ENCODE peak calls at places on chromosome 17, in nine cellular contexts. N is tibial artery; P is foreskin keratinocyte; W is psoas muscle; M is CD4-positive, CD25-positive, alpha-beta regulatory T cell; K is iPS DF 6.9; A is SJSA1; C is tibial nerve; H is ovary. R is an unnamed sample.

GRCh38 chr17:30831257-30831656 is 509 bp upstream of the ATAD5 start:
- DNase-seq in M (no peak), K (no peak), A (peak; percentile 7), N (no peak), P (no peak), H (no peak), C (no peak), W (no peak), R (no peak)

GRCh38 chr17:9544221-9544620 is 31.4 kb downstream of the STX8 start:
- DNase-seq in W (no peak), K (no peak), M (no peak), A (no peak), P (no peak), C (no peak), H (no peak), N (no peak), R (no peak)

GRCh38 chr17:75614556-75615270 is 18.5 kb upstream of the SMIM5 start:
- DNase-seq in H (no peak), C (no peak), W (no peak), A (no peak), K (no peak), P (no peak), N (no peak), M (no peak), R (no peak)

GRCh38 chr17:15388356-15389046 is 47.1 kb upstream of the TEKT3 start:
- DNase-seq in A (no peak), P (no peak), N (no peak), H (no peak), M (no peak), C (no peak), K (no peak), W (peak; percentile 69), R (no peak)

GRCh38 chr17:50986989-50987660 is 121.0 kb upstream of the TOB1 start:
- DNase-seq in C (no peak), P (no peak), A (no peak), K (no peak), M (no peak), N (no peak), W (no peak), H (no peak), R (no peak)

GRCh38 chr17:17498606-17499301 is 2.6 kb upstream of the RASD1 start:
- DNase-seq in N (no peak), A (no peak), H (peak; percentile 28), C (no peak), W (peak; percentile 43), K (no peak), P (no peak), M (no peak), R (no peak)

GRCh38 chr17:77869665-77870132 is 88.8 kb upstream of the TNRC6C start:
- DNase-seq in N (no peak), A (no peak), H (no peak), W (peak; percentile 63), P (no peak), C (no peak), K (no peak), M (no peak), R (no peak)

GRCh38 chr17:32504166-32504990 is 17.6 kb downstream of the CDK5R1 start:
- DNase-seq in P (no peak), N (no peak), C (no peak), H (no peak), M (no peak), A (peak; percentile 78), W (no peak), K (no peak), R (no peak)

GRCh38 chr17:51445934-51446333 is 185.6 kb downstream of the UTP18 start:
- DNase-seq in N (no peak), C (no peak), M (no peak), W (no peak), H (no peak), P (no peak), A (no peak), K (no peak), R (no peak)

GRCh38 chr17:17028059-17028877 is 14.0 kb upstream of the MPRIP start:
- DNase-seq in K (no peak), H (peak; percentile 37), C (peak; percentile 81), A (peak; percentile 91), W (peak; percentile 81), N (no peak), M (no peak), P (peak; percentile 89), R (no peak)

GRCh38 chr17:27496501-27496943 is 40.3 kb downstream of the KSR1 start:
- DNase-seq in A (no peak), W (no peak), M (no peak), P (no peak), K (no peak), H (no peak), C (no peak), N (no peak), R (no peak)

GRCh38 chr17:63120406-63120805 is 154.4 kb downstream of the TANC2 start:
- DNase-seq in M (no peak), A (no peak), W (no peak), C (no peak), N (no peak), K (no peak), P (no peak), H (no peak), R (no peak)

GRCh38 chr17:38460082-38460715 is 31.9 kb downstream of the ARHGAP23 start:
- DNase-seq in H (no peak), K (no peak), M (no peak), A (no peak), N (no peak), C (no peak), P (no peak), W (no peak), R (no peak)

GRCh38 chr17:43790311-43790940 is 10.2 kb downstream of the CFAP97D1 start:
- DNase-seq in A (no peak), C (no peak), P (no peak), W (no peak), H (no peak), N (no peak), M (no peak), K (no peak), R (no peak)

GRCh38 chr17:3857261-3858105 is 11.4 kb upstream of the NCBP3 start:
- DNase-seq in C (no peak), K (no peak), M (no peak), A (no peak), W (no peak), N (no peak), H (no peak), P (no peak), R (no peak)
- H3K4me1 ChIP-seq in C (no peaks in the 10 kb centered on the region), K (no peaks in the 10 kb centered on the region), M (no peaks in the 10 kb centered on the region), A (no peaks in the 10 kb centered on the region), W (no peaks in the 10 kb centered on the region), N (no peaks in the 10 kb centered on the region), H (no peaks in the 10 kb centered on the region), P (no peaks in the 10 kb centered on the region), R (no peaks in the 10 kb centered on the region)

DNA sequence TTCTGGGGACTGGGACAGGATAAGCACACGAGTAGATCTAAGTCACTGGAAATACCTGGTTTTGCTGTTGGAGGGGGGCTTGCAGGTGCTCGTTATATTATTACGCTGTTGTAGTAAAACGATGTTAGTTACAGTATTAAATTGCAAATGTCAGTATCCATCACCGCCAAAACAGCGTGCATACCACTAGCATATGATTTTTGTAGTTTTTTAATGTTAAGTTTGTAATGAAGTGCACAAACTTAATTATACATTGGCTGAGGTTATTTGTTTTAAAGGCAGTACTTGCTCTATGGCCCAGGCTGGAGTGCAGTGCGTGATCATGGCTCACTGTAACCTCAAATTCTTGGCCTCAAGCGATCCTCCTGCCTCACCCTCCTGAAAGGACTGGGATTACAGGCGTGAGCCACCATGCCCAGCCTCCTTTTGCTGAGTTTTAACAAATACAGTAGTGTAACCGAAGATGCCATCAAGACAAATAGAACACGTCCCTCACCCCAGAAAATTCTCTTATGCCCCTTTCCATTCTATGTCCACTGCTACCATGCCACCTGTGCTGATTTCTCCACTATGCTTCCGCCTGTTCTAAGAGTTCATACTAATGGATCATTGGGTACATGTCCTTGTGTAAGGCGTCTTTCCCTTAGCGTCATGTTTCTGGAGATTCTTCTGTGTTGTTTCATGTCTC is 20.7 kb upstream of the CSNK1D start:
- DNase-seq in N (no peak), H (no peak), M (no peak), P (no peak), W (no peak), A (no peak), C (no peak), K (no peak), R (no peak)
- H3K27ac ChIP-seq in N (no peak overlapping the region), H (no peak overlapping the region), M (peak overlapping the region; percentile 57), P (peak overlapping the region; percentile 75), W (peak overlapping the region; percentile 83), A (no peak overlapping the region), C (peak overlapping the region; percentile 95), K (no peak overlapping the region), R (no peak overlapping the region)

GRCh38 chr17:3005696-3006095 is 57.7 kb downstream of the OR1D5 start:
- DNase-seq in M (no peak), N (no peak), H (peak; percentile 32), W (no peak), P (no peak), A (no peak), C (no peak), K (no peak), R (no peak)
- H3K4me1 ChIP-seq in M (peaks cover 6% of the 10 kb centered on the region), N (peaks cover 16% of the 10 kb centered on the region), H (peaks cover 11% of the 10 kb centered on the region), W (peaks cover 9% of the 10 kb centered on the region), P (peaks cover 8% of the 10 kb centered on the region), A (peaks cover 17% of the 10 kb centered on the region), C (peaks cover 29% of the 10 kb centered on the region), K (no peaks in the 10 kb centered on the region), R (peaks cover 25% of the 10 kb centered on the region)

DNA sequence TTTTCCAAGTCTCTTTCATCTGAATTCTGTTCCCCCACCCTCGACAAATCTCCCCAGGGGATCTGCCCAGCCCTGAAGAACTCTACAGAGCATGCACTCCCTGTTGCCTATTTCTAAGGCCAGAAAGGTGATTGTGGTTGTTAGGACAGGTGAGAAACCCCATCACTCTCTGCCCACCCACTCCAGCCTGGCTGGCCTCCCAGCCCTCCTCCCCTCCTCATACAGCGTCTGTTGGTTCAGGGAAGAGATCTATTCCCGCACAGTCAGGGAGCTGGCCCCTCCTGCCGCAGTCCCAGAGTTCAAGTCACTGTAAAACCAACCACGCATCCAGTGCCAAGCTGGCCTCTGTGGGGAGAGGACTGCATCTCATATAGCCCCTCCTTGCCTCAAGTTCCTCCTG is 98.7 kb downstream of the KCNJ12 start:
- DNase-seq in K (no peak), H (no peak), C (no peak), M (no peak), W (no peak), N (no peak), P (no peak), A (no peak), R (no peak)
- H3K27ac ChIP-seq in K (no peak overlapping the region), H (no peak overlapping the region), C (no peak overlapping the region), M (no peak overlapping the region), W (no peak overlapping the region), N (no peak overlapping the region), P (no peak overlapping the region), A (no peak overlapping the region), R (no peak overlapping the region)